ENCODE peak calls at places on chromosomes 3 and 15, in seven cellular contexts. N is MG63, D is K562, U is SK-N-SH, M is neural progenitor cell, Y is cardiac fibroblast, O is right atrium auricular region. K is an unnamed sample.

GRCh38 chr3:141448606-141449216 is 38.1 kb upstream of the RASA2 start:
- DNase-seq in N (no peak), D (no peak), U (peak; percentile 31), M (no peak), Y (no peak), O (no peak), K (no peak)

GRCh38 chr15:60966316-60966715 is 262.8 kb downstream of the RORA start:
- DNase-seq in N (no peak), D (no peak), U (no peak), M (no peak), Y (no peak), O (no peak), K (no peak)

GRCh38 chr3:150388468-150389418 is 19.4 kb upstream of the TSC22D2 start:
- DNase-seq in N (no peak), D (no peak), U (no peak), M (no peak), Y (no peak), O (no peak), K (no peak)

GRCh38 chr3:31172336-31172735 is 277.9 kb upstream of the GADL1 start:
- DNase-seq in N (no peak), D (no peak), U (no peak), M (no peak), Y (peak; percentile 38), O (no peak), K (no peak)

GRCh38 chr3:127741246-127741645 is 68.5 kb downstream of the ABTB1 start:
- DNase-seq in N (no peak), D (no peak), U (no peak), M (no peak), Y (no peak), O (no peak), K (no peak)

GRCh38 chr15:85793641-85794597 is 806 bp downstream of the KLHL25 start:
- DNase-seq in N (peak; percentile 39), D (peak; percentile 25), U (peak; percentile 73), M (peak; percentile 77), Y (peak; percentile 38), O (no peak), K (peak; percentile 32)

GRCh38 chr3:44893097-44893496 is 18.7 kb downstream of the TGM4 start:
- DNase-seq in N (no peak), D (no peak), U (no peak), M (no peak), Y (peak; percentile 56), O (no peak), K (no peak)

GRCh38 chr15:50906954-50907865 is 1.3 kb upstream of the AP4E1 start:
- DNase-seq in N (no peak), D (peak; percentile 15), U (peak; percentile 15), M (no peak), Y (no peak), O (no peak), K (peak; percentile 87)

GRCh38 chr3:42665050-42665878 is 11.8 kb downstream of the ZBTB47 start:
- DNase-seq in N (no peak), D (no peak), U (peak; percentile 27), M (no peak), Y (no peak), O (no peak), K (no peak)

GRCh38 chr15:58448906-58449305 is 17.1 kb downstream of the LIPC start:
- DNase-seq in N (no peak), D (no peak), U (no peak), M (no peak), Y (no peak), O (no peak), K (no peak)

GRCh38 chr3:65445573-65446204 is 593.0 kb downstream of the MAGI1 start:
- DNase-seq in N (no peak), D (no peak), U (no peak), M (no peak), Y (no peak), O (no peak), K (no peak)

GRCh38 chr3:65448120-65448519 is 590.6 kb downstream of the MAGI1 start:
- DNase-seq in N (no peak), D (no peak), U (no peak), M (peak; percentile 7), Y (no peak), O (no peak), K (no peak)

GRCh38 chr3:65444448-65444815 is 594.3 kb downstream of the MAGI1 start:
- DNase-seq in N (no peak), D (no peak), U (no peak), M (no peak), Y (no peak), O (no peak), K (no peak)

DNA sequence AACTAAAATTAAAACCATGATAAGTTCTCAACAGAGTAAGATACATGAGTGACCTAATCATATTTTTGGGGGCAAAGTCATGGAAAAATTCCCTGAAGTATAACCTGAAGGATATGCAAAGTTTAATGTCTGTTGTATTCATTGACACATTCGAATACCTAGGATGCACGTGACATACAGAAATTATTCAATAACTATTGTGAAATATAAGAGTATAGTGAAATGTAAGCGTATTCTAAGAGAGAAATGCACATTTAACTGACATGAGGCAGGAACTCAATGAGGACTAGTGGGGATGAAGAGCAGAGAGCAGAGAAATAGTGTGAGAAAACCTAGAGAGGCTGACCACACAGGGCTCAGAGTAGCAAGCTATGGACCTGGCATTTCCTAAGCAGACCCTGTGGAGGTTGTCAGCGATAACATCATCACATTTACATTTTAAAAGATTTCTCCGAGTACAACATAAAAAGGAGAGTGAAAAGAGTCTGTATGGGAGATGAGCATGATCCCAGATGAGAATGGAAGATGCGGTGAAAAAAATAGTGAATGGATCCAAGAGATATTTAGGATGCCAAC is 588.8 kb downstream of the MAGI1 start:
- DNase-seq in N (no peak), D (no peak), U (no peak), M (no peak), Y (no peak), O (no peak), K (no peak)
- H3K4me3 ChIP-seq in N (no peak overlapping the region), D (no peak overlapping the region), U (no peak overlapping the region), M (no peak overlapping the region), Y (no peak overlapping the region), O (no peak overlapping the region), K (no peak overlapping the region)

GRCh38 chr3:9081201-9081818 is 118.0 kb upstream of the RAD18 start:
- DNase-seq in N (no peak), D (no peak), U (no peak), M (no peak), Y (no peak), O (no peak), K (no peak)

GRCh38 chr3:9080165-9080564 is 116.9 kb upstream of the RAD18 start:
- DNase-seq in N (no peak), D (no peak), U (no peak), M (no peak), Y (no peak), O (no peak), K (no peak)

GRCh38 chr3:9076985-9077384 is 113.7 kb upstream of the RAD18 start:
- DNase-seq in N (no peak), D (no peak), U (no peak), M (peak; percentile 44), Y (no peak), O (no peak), K (no peak)

GRCh38 chr3:9078561-9079240 is 115.4 kb upstream of the RAD18 start:
- DNase-seq in N (no peak), D (peak; percentile 45), U (no peak), M (peak; percentile 57), Y (no peak), O (no peak), K (no peak)

GRCh38 chr3:9079674-9080073 is 116.4 kb upstream of the RAD18 start:
- DNase-seq in N (no peak), D (no peak), U (no peak), M (no peak), Y (no peak), O (no peak), K (no peak)
- H3K4me3 ChIP-seq in N (no peak overlapping the region), D (no peak overlapping the region), U (no peak overlapping the region), M (no peak overlapping the region), Y (no peak overlapping the region), O (no peak overlapping the region), K (no peak overlapping the region)

DNA sequence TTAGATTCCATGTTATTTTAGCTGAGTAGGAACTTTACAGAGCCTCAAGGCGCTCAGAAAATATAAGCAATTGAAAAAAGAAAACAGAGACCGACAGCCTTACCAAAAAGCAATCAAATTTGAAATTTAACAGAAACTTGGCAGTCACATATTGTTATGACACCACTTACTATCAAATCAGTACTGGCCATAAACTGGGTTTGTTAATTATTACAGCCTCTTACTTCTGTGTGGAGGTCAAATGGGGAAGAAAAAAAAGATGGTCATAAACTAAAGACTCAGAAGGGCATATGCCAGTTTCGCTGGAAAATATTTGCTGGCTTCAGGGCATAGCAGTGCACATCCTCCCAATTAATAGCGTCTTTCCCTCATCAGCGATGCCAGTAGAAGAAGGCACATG is 45.5 kb upstream of the SUCLG2 start:
- DNase-seq in N (no peak), D (no peak), U (peak; percentile 4), M (no peak), Y (no peak), O (no peak), K (no peak)
- H3K4me3 ChIP-seq in N (no peak overlapping the region), D (no peak overlapping the region), U (no peak overlapping the region), M (no peak overlapping the region), Y (no peak overlapping the region), O (no peak overlapping the region), K (no peak overlapping the region)

DNA sequence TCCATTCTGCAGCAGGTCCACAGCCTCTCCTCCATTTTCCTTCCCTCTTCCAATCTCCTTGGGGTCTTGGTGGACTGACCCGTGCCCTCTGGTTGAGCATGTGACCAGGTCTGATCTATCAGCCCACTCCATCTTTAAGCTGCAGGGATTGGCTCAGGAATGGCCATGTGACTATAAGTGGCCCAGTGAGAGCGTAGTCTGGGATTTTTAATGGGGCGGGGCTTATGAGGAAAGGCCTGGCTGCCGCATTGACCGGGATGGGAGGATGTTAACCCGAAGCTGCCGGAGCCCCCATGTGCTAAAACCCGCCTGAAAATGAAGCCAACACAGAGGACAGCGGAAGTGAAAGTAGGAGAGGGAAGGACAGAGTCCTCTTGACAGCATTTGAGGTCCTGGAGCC is 62.1 kb downstream of the ATP2B2 start:
- DNase-seq in N (no peak), D (peak; percentile 56), U (no peak), M (no peak), Y (no peak), O (no peak), K (no peak)
- H3K4me3 ChIP-seq in N (no peak overlapping the region), D (no peak overlapping the region), U (no peak overlapping the region), M (no peak overlapping the region), Y (no peak overlapping the region), O (no peak overlapping the region), K (no peak overlapping the region)

GRCh38 chr3:49199900-49200281 is 28.5 kb downstream of the KLHDC8B start:
- DNase-seq in N (no peak), D (no peak), U (no peak), M (no peak), Y (no peak), O (no peak), K (no peak)
- H3K4me3 ChIP-seq in N (no peak overlapping the region), D (no peak overlapping the region), U (no peak overlapping the region), M (no peak overlapping the region), Y (peak overlapping the region; percentile 48), O (peak overlapping the region; percentile 63), K (no peak overlapping the region)

GRCh38 chr15:78265137-78265460 is 737 bp downstream of the DNAJA4 start:
- DNase-seq in N (no peak), D (no peak), U (no peak), M (no peak), Y (no peak), O (no peak), K (no peak)
- H3K4me3 ChIP-seq in N (no peak overlapping the region), D (no peak overlapping the region), U (no peak overlapping the region), M (no peak overlapping the region), Y (peak overlapping the region; percentile 54), O (peak overlapping the region; percentile 67), K (peak overlapping the region; percentile 59)